ENCODE peak calls at places on chromosome 1, in nine cellular contexts. C, L, W, U, K, P, M, Y and R are unnamed samples.

GRCh38 chr1:233885196-233886028 is 19.1 kb upstream of the SLC35F3 start:
- DNase-seq in C (no peak), L (no peak), W (no peak), U (no peak), K (no peak), P (no peak), M (no peak), Y (no peak), R (no peak)

GRCh38 chr1:99704356-99704816 is 58.5 kb downstream of the PALMD start:
- DNase-seq in C (no peak), L (no peak), W (no peak), U (no peak), K (no peak), P (no peak), M (no peak), Y (no peak), R (no peak)

GRCh38 chr1:203403586-203403985 is 52.7 kb upstream of the FMOD start:
- DNase-seq in C (no peak), L (no peak), W (no peak), U (no peak), K (no peak), P (no peak), M (no peak), Y (no peak), R (no peak)

GRCh38 chr1:188058801-188059200 is 1230.1 kb downstream of the PLA2G4A start:
- DNase-seq in C (no peak), L (no peak), W (no peak), U (no peak), K (no peak), P (no peak), M (no peak), Y (no peak), R (no peak)

GRCh38 chr1:162235261-162235780 is 141.3 kb downstream of the SPATA46 start:
- DNase-seq in C (no peak), L (no peak), W (peak), U (no peak), K (no peak), P (no peak), M (no peak), Y (no peak), R (no peak)

GRCh38 chr1:204579681-204580080 is 63.5 kb downstream of the MDM4 start:
- DNase-seq in C (no peak), L (no peak), W (no peak), U (no peak), K (no peak), P (no peak), M (no peak), Y (no peak), R (no peak)

GRCh38 chr1:29197590-29197924 is 15.9 kb upstream of the SRSF4 start:
- DNase-seq in C (peak), L (no peak), W (peak), U (no peak), K (no peak), P (no peak), M (no peak), Y (no peak), R (no peak)

GRCh38 chr1:68442822-68443556 is 6.8 kb downstream of the RPE65 start:
- DNase-seq in C (peak), L (no peak), W (peak), U (peak), K (no peak), P (no peak), M (no peak), Y (peak), R (no peak)

GRCh38 chr1:159162511-159163265 is 8.7 kb upstream of the CADM3 start:
- DNase-seq in C (no peak), L (no peak), W (no peak), U (no peak), K (no peak), P (no peak), M (no peak), Y (no peak), R (no peak)

GRCh38 chr1:199336745-199337640 is 690.5 kb upstream of the NR5A2 start:
- DNase-seq in C (no peak), L (no peak), W (no peak), U (no peak), K (no peak), P (no peak), M (no peak), Y (no peak), R (no peak)

GRCh38 chr1:51519857-51520699 is 1.0 kb upstream of the EPS15 start:
- DNase-seq in C (no peak), L (no peak), W (peak), U (no peak), K (no peak), P (no peak), M (no peak), Y (peak), R (no peak)

GRCh38 chr1:243926299-243926698 is 76.3 kb upstream of the AKT3 start:
- DNase-seq in C (no peak), L (no peak), W (no peak), U (no peak), K (no peak), P (no peak), M (no peak), Y (no peak), R (no peak)

GRCh38 chr1:6280761-6281451 is 20.0 kb upstream of the GPR153 start:
- DNase-seq in C (no peak), L (no peak), W (no peak), U (no peak), K (no peak), P (no peak), M (no peak), Y (peak), R (no peak)

GRCh38 chr1:150535511-150536281 is 13.5 kb upstream of the ADAMTSL4 start:
- DNase-seq in C (no peak), L (no peak), W (peak), U (no peak), K (no peak), P (no peak), M (no peak), Y (peak), R (no peak)